ENCODE peak calls at places on chromosomes 6 and 20, in nine cellular contexts. O is Caco-2, B is stomach, I is brain microvascular endothelial cell, K is spleen, Z is AG04450, R is choroid plexus epithelial cell, S is dorsolateral prefrontal cortex, L is upper lobe of right lung. W is an unnamed sample.

GRCh38 chr20:991850-992249 is 10.3 kb downstream of the RSPO4 start:
- DNase-seq in O (no peak), B (no peak), I (no peak), K (peak; percentile 39), Z (no peak), R (no peak), S (no peak), L (no peak), W (no peak)

GRCh38 chr6:53573299-53573698 is 28.4 kb upstream of the GCLC start:
- DNase-seq in O (no peak), B (no peak), I (no peak), K (no peak), Z (no peak), R (no peak), S (no peak), L (no peak), W (no peak)

GRCh38 chr6:152127429-152128165 is 320.1 kb downstream of the ESR1 start:
- DNase-seq in O (no peak), B (no peak), I (no peak), K (no peak), Z (no peak), R (no peak), S (no peak), L (no peak), W (no peak)

GRCh38 chr20:25289886-25290597 is 42.2 kb downstream of the PYGB start:
- DNase-seq in O (no peak), B (no peak), I (no peak), K (peak; percentile 74), Z (no peak), R (no peak), S (no peak), L (no peak), W (no peak)

GRCh38 chr20:32661820-32662528 is 11.8 kb downstream of the C20orf203 start:
- DNase-seq in O (no peak), B (no peak), I (no peak), K (no peak), Z (no peak), R (no peak), S (no peak), L (no peak), W (no peak)

GRCh38 chr6:123808556-123808955 is 4.9 kb downstream of the NKAIN2 start:
- DNase-seq in O (no peak), B (no peak), I (no peak), K (no peak), Z (no peak), R (no peak), S (peak; percentile 58), L (no peak), W (no peak)

GRCh38 chr20:18724077-18724476 is 89.5 kb upstream of the SCP2D1 start:
- DNase-seq in O (no peak), B (no peak), I (no peak), K (no peak), Z (no peak), R (no peak), S (no peak), L (no peak), W (no peak)

GRCh38 chr20:732727-733126 is 35.6 kb downstream of the SLC52A3 start:
- DNase-seq in O (no peak), B (no peak), I (no peak), K (peak; percentile 7), Z (no peak), R (no peak), S (no peak), L (no peak), W (no peak)

GRCh38 chr6:44176935-44177509 is 18.4 kb downstream of the CAPN11 start:
- DNase-seq in O (no peak), B (no peak), I (no peak), K (no peak), Z (no peak), R (no peak), S (no peak), L (no peak), W (no peak)

GRCh38 chr6:81753709-81754678 is 1.5 kb upstream of the TENT5A start:
- DNase-seq in O (peak; percentile 89), B (peak; percentile 81), I (peak; percentile 59), K (peak; percentile 98), Z (no peak), R (peak; percentile 62), S (peak; percentile 78), L (peak; percentile 94), W (no peak)

DNA sequence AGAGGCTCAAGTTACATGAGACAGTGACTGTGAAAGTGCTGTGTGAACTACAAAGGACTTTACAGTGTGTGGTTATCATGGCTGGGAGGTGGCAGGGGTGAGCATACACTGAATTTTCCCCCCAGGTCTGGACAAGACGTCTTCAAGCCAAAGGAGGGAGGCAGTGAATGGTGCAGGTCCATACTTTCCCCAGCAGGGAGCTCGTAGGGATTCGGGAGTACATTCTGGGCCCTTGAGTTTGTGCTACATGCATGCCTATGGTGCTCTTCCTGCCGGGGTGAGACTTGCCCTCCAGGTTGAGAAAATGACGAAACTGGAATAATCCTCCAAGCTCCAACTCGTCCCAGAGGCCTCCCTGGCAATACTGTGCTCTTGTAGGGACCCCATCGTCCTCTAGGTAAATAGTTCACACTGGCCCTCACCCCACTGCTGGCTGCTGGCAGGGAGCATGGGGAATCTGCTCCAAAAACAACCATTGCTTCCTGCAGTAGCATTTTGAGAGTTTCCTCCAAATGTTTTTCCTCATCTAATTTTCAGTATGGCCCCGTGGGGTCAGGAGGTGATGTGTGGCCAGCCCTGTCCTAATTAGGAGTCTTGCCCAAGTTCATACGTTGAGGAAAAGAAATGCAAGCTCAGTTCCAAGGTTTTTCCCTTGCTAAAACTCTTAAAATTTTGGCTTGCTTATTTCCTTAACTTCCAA is 57.6 kb downstream of the ZNF831 start:
- DNase-seq in O (peak; percentile 31), B (no peak), I (no peak), K (no peak), Z (no peak), R (peak; percentile 4), S (no peak), L (no peak), W (no peak)
- TF ChIP-seq CTCF in O (no peak), B (no peak), I (peak; percentile 19), K (no peak), Z (no peak), R (no peak), S (no peak), L (no peak), W (no peak)

GRCh38 chr20:35226126-35226774 is at the start of gene MMP24:
- DNase-seq in O (peak; percentile 30), B (no peak), I (no peak), K (no peak), Z (no peak), R (no peak), S (no peak), L (no peak), W (no peak)

GRCh38 chr20:35225319-35226125 is 968 bp upstream of the MMP24 start:
- DNase-seq in O (no peak), B (no peak), I (no peak), K (no peak), Z (no peak), R (no peak), S (no peak), L (no peak), W (no peak)

GRCh38 chr20:35224536-35224935 is 2.0 kb upstream of the MMP24 start:
- DNase-seq in O (no peak), B (no peak), I (no peak), K (no peak), Z (no peak), R (no peak), S (no peak), L (no peak), W (no peak)

GRCh38 chr20:35223941-35224340 is 2.5 kb upstream of the MMP24 start:
- DNase-seq in O (no peak), B (no peak), I (no peak), K (no peak), Z (no peak), R (no peak), S (no peak), L (no peak), W (no peak)

GRCh38 chr20:35226775-35227681 is 538 bp downstream of the MMP24 start:
- DNase-seq in O (peak; percentile 96), B (peak; percentile 41), I (peak; percentile 18), K (peak; percentile 74), Z (no peak), R (peak; percentile 46), S (peak; percentile 31), L (peak; percentile 76), W (no peak)
- H3K4me3 ChIP-seq in O (peak overlapping the region; percentile 45), B (peak overlapping the region; percentile 31), I (no peak overlapping the region), K (peak overlapping the region; percentile 66), Z (peak overlapping the region; percentile 22), R (peak overlapping the region; percentile 22), S (peak overlapping the region; percentile 61), L (peak overlapping the region; percentile 6), W (peak overlapping the region; percentile 35)

GRCh38 chr20:44662256-44662655 is 10.8 kb upstream of the ADA start:
- DNase-seq in O (no peak), B (no peak), I (no peak), K (no peak), Z (no peak), R (no peak), S (no peak), L (no peak), W (no peak)
- TF ChIP-seq CTCF in O (no peak), B (no peak), I (no peak), K (no peak), Z (no peak), R (no peak), S (no peak), L (no peak), W (no peak)

GRCh38 chr20:44646023-44646640 is 5.4 kb downstream of the ADA start:
- DNase-seq in O (no peak), B (no peak), I (peak; percentile 14), K (peak; percentile 80), Z (peak; percentile 16), R (peak; percentile 35), S (no peak), L (no peak), W (no peak)
- H3K4me3 ChIP-seq in O (no peak overlapping the region), B (no peak overlapping the region), I (no peak overlapping the region), K (peak overlapping the region; percentile 34), Z (no peak overlapping the region), R (no peak overlapping the region), S (no peak overlapping the region), L (no peak overlapping the region), W (no peak overlapping the region)

DNA sequence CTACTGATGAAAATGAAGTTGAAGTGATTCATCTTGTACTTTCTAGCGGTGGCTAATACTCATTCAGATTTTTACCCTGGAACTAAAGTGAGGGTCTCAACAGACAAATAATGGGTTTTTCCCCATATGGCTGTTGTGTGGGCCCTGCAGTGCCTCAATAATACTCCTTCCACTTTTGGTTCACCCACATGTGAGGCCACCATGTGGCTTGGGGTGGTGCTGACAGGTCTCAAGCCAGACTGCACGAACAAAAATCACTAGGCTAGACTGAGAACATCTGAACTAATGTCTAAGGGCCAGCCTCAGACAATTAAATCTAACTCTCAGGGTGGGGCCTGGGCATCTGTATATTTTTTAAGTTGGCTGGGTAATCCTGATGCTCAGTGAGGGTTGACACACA is 7.9 kb upstream of the COL12A1 start:
- DNase-seq in O (no peak), B (no peak), I (no peak), K (no peak), Z (no peak), R (no peak), S (no peak), L (no peak), W (no peak)
- TF ChIP-seq CTCF in O (no peak), B (no peak), I (peak; percentile 35), K (no peak), Z (no peak), R (peak; percentile 16), S (no peak), L (no peak), W (no peak)